ENCODE peak calls at places on chromosomes 7 and 10, in four cellular contexts. One of them, this sample, is unnamed.

GRCh38 chr7:46448478-46448877 is 527.4 kb upstream of the IGFBP3 start:
- DNase-seq in GM12878: no peak
- DNase-seq in K562: no peak
- DNase-seq in HepG2: no peak
- DNase-seq in this sample: no peak

GRCh38 chr7:151313857-151314256 is 27.8 kb upstream of the NUB1 start:
- DNase-seq in HepG2: no peak
- DNase-seq in GM12878: no peak
- DNase-seq in K562: no peak
- DNase-seq in this sample: no peak

GRCh38 chr7:138307633-138308032 is 152.4 kb upstream of the TRIM24 start:
- DNase-seq in HepG2: no peak
- DNase-seq in GM12878: no peak
- DNase-seq in K562: no peak
- DNase-seq in this sample: no peak

GRCh38 chr7:128792471-128793183 is 859 bp downstream of the CCDC136 start:
- DNase-seq in HepG2: no peak
- DNase-seq in GM12878: no peak
- DNase-seq in K562: peak
- DNase-seq in this sample: no peak

GRCh38 chr10:101453791-101454718 is 100.1 kb downstream of the BTRC start:
- DNase-seq in K562: peak
- DNase-seq in HepG2: no peak
- DNase-seq in GM12878: no peak
- DNase-seq in this sample: no peak

GRCh38 chr7:151614019-151614418 is 94.3 kb upstream of the RHEB start:
- DNase-seq in GM12878: no peak
- DNase-seq in HepG2: no peak
- DNase-seq in K562: no peak
- DNase-seq in this sample: no peak

GRCh38 chr7:30430300-30430699 is 48.3 kb downstream of the NOD1 start:
- DNase-seq in K562: no peak
- DNase-seq in HepG2: no peak
- DNase-seq in GM12878: no peak
- DNase-seq in this sample: no peak

GRCh38 chr10:116038259-116038658 is 234.7 kb downstream of the GFRA1 start:
- DNase-seq in GM12878: no peak
- DNase-seq in HepG2: peak
- DNase-seq in K562: no peak
- DNase-seq in this sample: no peak

GRCh38 chr10:35300063-35300699 is 36.1 kb upstream of the CCNY start:
- DNase-seq in K562: peak
- DNase-seq in HepG2: no peak
- DNase-seq in GM12878: peak
- DNase-seq in this sample: no peak

GRCh38 chr7:66771795-66772194 is 31.3 kb downstream of the RABGEF1 start:
- DNase-seq in HepG2: no peak
- DNase-seq in K562: no peak
- DNase-seq in GM12878: no peak
- DNase-seq in this sample: no peak

GRCh38 chr7:100101016-100101862 is at the start of the genes AP4M1 and MCM7:
- DNase-seq in HepG2: peak
- DNase-seq in GM12878: peak
- DNase-seq in K562: peak
- DNase-seq in this sample: peak

GRCh38 chr7:24920702-24921679 is 59.0 kb downstream of the OSBPL3 start:
- DNase-seq in HepG2: no peak
- DNase-seq in K562: peak
- DNase-seq in GM12878: no peak
- DNase-seq in this sample: no peak

GRCh38 chr7:105752671-105753275 is 123.6 kb downstream of the ATXN7L1 start:
- DNase-seq in GM12878: no peak
- DNase-seq in HepG2: no peak
- DNase-seq in K562: no peak
- DNase-seq in this sample: no peak

GRCh38 chr10:125084191-125085186 is 75.9 kb downstream of the CTBP2 start:
- DNase-seq in K562: no peak
- DNase-seq in HepG2: peak
- DNase-seq in GM12878: no peak
- DNase-seq in this sample: peak

GRCh38 chr7:91098566-91098965 is 165.7 kb upstream of the FZD1 start:
- DNase-seq in HepG2: no peak
- DNase-seq in K562: no peak
- DNase-seq in GM12878: no peak
- DNase-seq in this sample: no peak

GRCh38 chr10:70785190-70785589 is at the start of gene TBATA:
- DNase-seq in K562: no peak
- DNase-seq in HepG2: no peak
- DNase-seq in GM12878: no peak
- DNase-seq in this sample: no peak

GRCh38 chr10:100370561-100370975 is 23.5 kb downstream of the SCD start:
- DNase-seq in K562: peak
- DNase-seq in GM12878: no peak
- DNase-seq in HepG2: peak
- DNase-seq in this sample: no peak
- TF ChIP-seq TARDBP in K562: no peak
- TF ChIP-seq TARDBP in GM12878: no peak
- TF ChIP-seq TARDBP in HepG2: no peak
- TF ChIP-seq TARDBP in this sample: no peak

GRCh38 chr7:148695953-148696352 is 2.8 kb upstream of the CUL1 start:
- DNase-seq in HepG2: no peak
- DNase-seq in GM12878: no peak
- DNase-seq in K562: no peak
- DNase-seq in this sample: no peak
- TF ChIP-seq TARDBP in HepG2: no peak
- TF ChIP-seq TARDBP in GM12878: no peak
- TF ChIP-seq TARDBP in K562: no peak
- TF ChIP-seq TARDBP in this sample: no peak

GRCh38 chr10:72814134-72814790 is 79.3 kb upstream of the OIT3 start:
- DNase-seq in HepG2: no peak
- DNase-seq in GM12878: no peak
- DNase-seq in K562: no peak
- DNase-seq in this sample: no peak
- TF ChIP-seq TARDBP in HepG2: no peak
- TF ChIP-seq TARDBP in GM12878: no peak
- TF ChIP-seq TARDBP in K562: no peak
- TF ChIP-seq TARDBP in this sample: no peak

GRCh38 chr7:43554423-43554822 is 28.5 kb upstream of the STK17A start:
- DNase-seq in HepG2: no peak
- DNase-seq in K562: no peak
- DNase-seq in GM12878: no peak
- DNase-seq in this sample: no peak

GRCh38 chr7:43550427-43550826 is 32.5 kb upstream of the STK17A start:
- DNase-seq in K562: no peak
- DNase-seq in HepG2: no peak
- DNase-seq in GM12878: no peak
- DNase-seq in this sample: no peak

GRCh38 chr7:43552122-43552521 is 30.8 kb upstream of the STK17A start:
- DNase-seq in K562: no peak
- DNase-seq in GM12878: no peak
- DNase-seq in HepG2: no peak
- DNase-seq in this sample: no peak

GRCh38 chr7:43558071-43558470 is 24.8 kb upstream of the STK17A start:
- DNase-seq in GM12878: no peak
- DNase-seq in HepG2: no peak
- DNase-seq in K562: no peak
- DNase-seq in this sample: no peak

GRCh38 chr7:43553999-43554398 is 28.9 kb upstream of the STK17A start:
- DNase-seq in GM12878: no peak
- DNase-seq in HepG2: peak
- DNase-seq in K562: no peak
- DNase-seq in this sample: no peak
- TF ChIP-seq TARDBP in GM12878: no peak
- TF ChIP-seq TARDBP in HepG2: no peak
- TF ChIP-seq TARDBP in K562: no peak
- TF ChIP-seq TARDBP in this sample: no peak

GRCh38 chr7:102152672-102153585 is 133.7 kb upstream of the SH2B2 start:
- DNase-seq in GM12878: no peak
- DNase-seq in K562: no peak
- DNase-seq in HepG2: peak
- DNase-seq in this sample: no peak
- TF ChIP-seq TARDBP in GM12878: no peak
- TF ChIP-seq TARDBP in K562: no peak
- TF ChIP-seq TARDBP in HepG2: peak
- TF ChIP-seq TARDBP in this sample: no peak

GRCh38 chr10:24333736-24334135 is 124.8 kb downstream of the KIAA1217 start:
- DNase-seq in HepG2: no peak
- DNase-seq in K562: no peak
- DNase-seq in GM12878: no peak
- DNase-seq in this sample: no peak

GRCh38 chr10:24334279-24334922 is 125.5 kb downstream of the KIAA1217 start:
- DNase-seq in GM12878: no peak
- DNase-seq in K562: no peak
- DNase-seq in HepG2: no peak
- DNase-seq in this sample: no peak

DNA sequence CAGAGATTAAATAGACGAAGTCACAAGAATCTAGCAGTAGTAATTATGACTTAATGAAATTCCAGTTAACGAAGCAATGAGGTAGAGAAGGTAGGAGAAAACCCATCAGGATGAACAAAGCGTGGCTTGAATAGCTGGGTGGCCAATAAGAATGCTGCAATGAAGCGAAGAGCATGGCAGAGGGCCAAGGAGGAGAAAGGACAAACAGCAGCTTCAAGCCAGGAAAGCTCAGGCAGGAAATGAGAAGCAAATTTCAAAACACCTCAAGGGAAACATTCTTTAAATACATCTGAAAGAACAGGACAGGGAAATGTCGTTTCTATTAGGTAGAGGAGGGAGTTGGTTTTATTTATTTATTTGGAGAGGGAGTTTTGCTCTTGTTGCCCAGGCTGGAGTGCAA is 122.5 kb downstream of the KIAA1217 start:
- DNase-seq in K562: no peak
- DNase-seq in HepG2: no peak
- DNase-seq in GM12878: no peak
- DNase-seq in this sample: no peak
- TF ChIP-seq TARDBP in K562: no peak
- TF ChIP-seq TARDBP in HepG2: no peak
- TF ChIP-seq TARDBP in GM12878: no peak
- TF ChIP-seq TARDBP in this sample: no peak

GRCh38 chr10:109883859-109884771 is 39.2 kb downstream of the XPNPEP1 start:
- DNase-seq in K562: peak
- DNase-seq in HepG2: peak
- DNase-seq in GM12878: no peak
- DNase-seq in this sample: peak
- TF ChIP-seq TARDBP in K562: no peak
- TF ChIP-seq TARDBP in HepG2: no peak
- TF ChIP-seq TARDBP in GM12878: no peak
- TF ChIP-seq TARDBP in this sample: no peak

DNA sequence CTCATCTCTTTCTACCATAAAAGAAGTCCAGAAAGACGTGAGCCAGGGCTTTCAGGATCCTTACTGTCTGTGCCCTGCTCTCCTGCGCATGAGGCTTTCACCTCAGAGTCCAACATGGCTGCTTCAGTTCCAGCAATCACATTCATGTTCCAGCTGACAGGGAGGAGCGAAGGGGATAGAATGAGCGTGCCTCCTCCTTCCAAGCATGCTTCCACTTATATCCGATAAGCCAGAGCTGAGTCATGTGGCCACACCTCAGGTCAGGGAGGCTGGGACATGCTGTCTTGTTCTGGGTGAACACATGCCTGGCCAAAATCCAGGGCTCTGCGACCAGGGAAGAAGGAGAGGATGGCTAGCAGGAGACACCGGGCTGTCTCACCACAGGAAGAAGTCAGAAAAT is 248.2 kb downstream of the SKAP2 start:
- DNase-seq in GM12878: no peak
- DNase-seq in K562: peak
- DNase-seq in HepG2: no peak
- DNase-seq in this sample: no peak
- TF ChIP-seq TARDBP in GM12878: no peak
- TF ChIP-seq TARDBP in K562: no peak
- TF ChIP-seq TARDBP in HepG2: no peak
- TF ChIP-seq TARDBP in this sample: no peak